ENCODE peak calls at places on chromosomes 11 and 22, in four cellular contexts. I, O, R and N are unnamed samples.

GRCh38 chr22:23178512-23179254 is 1.6 kb upstream of the BCR start:
- DNase-seq in I (peak), O (peak), R (peak), N (peak)

GRCh38 chr11:86519064-86519911 is 144.6 kb downstream of the CCDC81 start:
- DNase-seq in I (no peak), R (peak), O (peak), N (no peak)

GRCh38 chr22:28373841-28374240 is 305.8 kb downstream of the TTC28 start:
- DNase-seq in R (no peak), O (no peak), I (no peak), N (no peak)

GRCh38 chr11:66840317-66841091 is 2.7 kb upstream of the RCE1 start:
- DNase-seq in R (no peak), I (no peak), O (no peak), N (no peak)

GRCh38 chr22:23128269-23129108 is 13.3 kb downstream of the RSPH14 start:
- DNase-seq in O (peak), I (peak), R (peak), N (peak)

GRCh38 chr11:107018902-107019493 is 722 bp upstream of the GUCY1A2 start:
- DNase-seq in I (peak), O (peak), R (peak), N (peak)

GRCh38 chr11:8258289-8258688 is 5.4 kb downstream of the LMO1 start:
- DNase-seq in O (no peak), R (no peak), I (peak), N (no peak)

GRCh38 chr22:26903030-26903856 is 245.9 kb downstream of the MIAT start:
- DNase-seq in R (no peak), I (no peak), O (no peak), N (no peak)

GRCh38 chr11:87224486-87224885 is 186.8 kb downstream of the TMEM135 start:
- DNase-seq in O (no peak), R (no peak), I (no peak), N (no peak)

GRCh38 chr11:114307524-114308203 is 11.5 kb downstream of the NNMT start:
- DNase-seq in I (peak), R (no peak), O (no peak), N (peak)

GRCh38 chr11:59173964-59174663 is 2.2 kb downstream of the DTX4 start:
- DNase-seq in I (no peak), O (peak), R (no peak), N (no peak)

GRCh38 chr11:127345819-127346459 is 345.4 kb upstream of the KIRREL3 start:
- DNase-seq in I (no peak), R (peak), O (no peak), N (peak)

GRCh38 chr22:47294222-47294532 is 531.7 kb downstream of the TBC1D22A start:
- DNase-seq in R (peak), I (no peak), O (no peak), N (no peak)

GRCh38 chr11:85821636-85822035 is 10.7 kb upstream of the SYTL2 start:
- DNase-seq in I (no peak), R (peak), O (no peak), N (no peak)

GRCh38 chr22:45865561-45866397 is 111.2 kb downstream of the WNT7B start:
- DNase-seq in O (no peak), I (no peak), R (no peak), N (no peak)

GRCh38 chr11:92867913-92868619 is 101.4 kb upstream of the MTNR1B start:
- DNase-seq in I (no peak), R (no peak), O (no peak), N (no peak)

GRCh38 chr11:106092446-106092845 is 15.0 kb downstream of the AASDHPPT start:
- DNase-seq in O (no peak), I (no peak), R (no peak), N (no peak)

GRCh38 chr11:1508986-1509385 is 22.4 kb upstream of the MOB2 start:
- DNase-seq in I (no peak), O (no peak), R (no peak), N (peak)
- H3K27ac ChIP-seq in I (no peak), O (no peak), R (no peak), N (no peak)

DNA sequence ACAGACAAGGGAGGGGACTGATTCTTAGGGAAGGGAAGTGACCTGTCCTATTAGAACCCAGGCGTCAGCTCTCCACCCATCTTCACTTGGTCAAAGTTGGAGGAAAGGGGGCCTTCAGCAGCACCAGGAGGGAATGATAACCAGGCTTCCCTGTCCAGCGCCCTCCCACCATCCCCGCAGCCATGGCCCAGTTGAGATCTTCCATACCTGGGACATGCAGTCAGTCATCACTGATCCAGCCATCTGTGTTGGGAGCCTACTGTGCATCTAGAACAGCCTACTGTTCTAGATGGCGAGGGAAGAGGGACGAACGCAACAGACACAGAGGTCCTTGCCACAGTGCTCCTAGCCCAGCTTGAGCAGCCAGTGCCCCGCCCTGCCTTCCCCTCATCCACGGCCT is 40.6 kb downstream of the PDGFB start:
- DNase-seq in O (no peak), R (no peak), I (no peak), N (no peak)
- TF ChIP-seq CTCF in O (no peak), R (no peak), I (no peak), N (no peak)

DNA sequence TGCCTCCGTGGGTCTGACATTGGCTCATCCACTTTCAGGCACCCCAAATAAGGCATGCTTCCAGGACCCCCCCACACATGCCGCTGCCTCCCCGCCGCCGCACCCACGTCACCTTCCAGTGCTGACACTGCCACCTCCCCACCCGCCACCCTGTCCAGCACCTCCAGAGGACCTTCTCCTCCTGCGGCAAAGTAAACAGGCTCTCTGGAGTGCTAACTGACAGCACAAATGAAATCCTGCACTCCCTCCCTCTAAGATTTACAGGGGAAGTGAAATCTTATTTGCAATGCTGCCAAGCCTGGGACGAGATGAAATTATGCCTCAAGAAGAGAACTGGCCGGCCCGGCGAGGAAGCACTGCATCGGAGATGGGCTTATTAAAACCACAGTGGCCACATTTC is 35.3 kb downstream of the MACROD1 start:
- DNase-seq in I (no peak), R (no peak), O (no peak), N (no peak)
- H3K27ac ChIP-seq in I (no peak), R (no peak), O (no peak), N (no peak)

GRCh38 chr11:83521647-83522596 is 235.8 kb upstream of the CCDC90B start:
- DNase-seq in O (no peak), I (no peak), R (peak), N (no peak)
- TF ChIP-seq CTCF in O (no peak), I (no peak), R (no peak), N (peak)

DNA sequence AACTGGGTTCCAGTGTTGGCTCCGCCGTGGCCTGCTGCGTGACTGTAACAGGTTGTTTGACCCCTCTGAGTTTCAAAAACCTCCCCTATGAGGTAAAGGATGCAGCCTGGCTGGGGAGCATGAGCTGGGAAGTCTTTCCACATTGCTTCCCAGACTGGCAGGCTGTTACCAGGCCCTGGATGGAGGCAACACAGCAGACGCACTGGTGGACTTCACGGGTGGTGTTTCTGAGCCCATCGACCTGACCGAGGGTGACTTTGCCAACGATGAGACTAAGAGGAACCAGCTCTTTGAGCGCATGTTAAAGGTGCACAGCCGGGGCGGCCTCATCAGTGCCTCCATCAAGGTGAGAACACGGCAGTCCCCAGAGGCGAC is 11.4 kb downstream of the OMP start:
- DNase-seq in I (no peak), R (no peak), O (no peak), N (no peak)
- H3K27ac ChIP-seq in I (no peak), R (no peak), O (no peak), N (no peak)

DNA sequence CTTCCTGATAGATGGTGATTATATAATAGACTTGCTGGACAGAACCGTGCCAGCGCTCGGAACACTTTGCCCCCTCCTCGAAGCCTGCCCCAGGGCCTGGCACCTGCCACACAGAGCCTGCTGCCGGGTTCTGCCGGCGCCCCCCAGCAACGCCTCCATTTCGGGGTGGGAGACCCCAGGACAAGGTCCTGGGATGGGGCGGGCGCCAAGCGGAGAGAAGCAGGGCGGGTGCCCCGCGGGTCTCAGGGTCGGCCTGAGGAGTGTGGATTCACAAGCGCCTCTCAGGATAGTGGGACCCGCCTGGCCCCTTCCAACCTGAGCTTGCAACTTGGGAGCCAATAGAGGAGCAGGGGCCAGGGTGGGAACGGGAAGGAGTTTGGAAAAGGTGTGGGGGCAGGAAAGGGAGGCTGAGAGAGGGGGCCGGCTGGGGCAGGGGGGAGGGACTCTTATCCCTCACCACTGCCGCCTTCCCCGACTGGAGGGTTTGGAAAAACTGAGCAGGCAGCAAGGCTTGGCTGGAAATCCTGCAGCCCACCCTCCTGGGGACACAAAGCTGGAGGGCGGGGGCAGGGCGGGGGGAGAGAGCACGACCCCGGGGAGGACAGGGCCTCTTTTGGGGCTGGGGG is 3.3 kb upstream of the BCL9L start:
- DNase-seq in I (peak), R (peak), O (peak), N (peak)
- TF ChIP-seq CTCF in I (no peak), R (no peak), O (no peak), N (peak)

DNA sequence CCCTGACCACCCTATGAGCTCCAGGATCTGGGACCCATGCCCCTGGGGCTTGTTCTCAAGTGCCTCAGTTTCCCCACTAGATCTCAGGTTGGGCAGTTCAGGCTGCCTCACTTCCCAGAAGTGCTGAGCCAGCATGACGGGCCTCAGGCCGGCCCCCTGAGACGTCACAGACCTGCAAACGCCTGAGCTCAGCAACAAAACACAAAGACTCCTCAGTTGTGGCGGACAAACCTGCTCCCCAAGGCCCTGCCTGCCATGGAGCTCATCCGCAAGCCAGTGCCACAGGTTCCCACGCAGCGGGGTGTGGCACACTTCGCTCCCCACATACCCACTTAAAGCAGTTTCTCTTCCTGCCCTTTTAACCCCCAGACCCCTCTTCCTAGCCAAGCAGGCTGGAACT is 45.2 kb downstream of the NECTIN1 start:
- DNase-seq in O (no peak), R (no peak), I (no peak), N (no peak)
- H3K27ac ChIP-seq in O (no peak), R (peak), I (no peak), N (no peak)

GRCh38 chr22:30555282-30556210 is 9.0 kb upstream of the SEC14L6 start:
- DNase-seq in O (no peak), R (no peak), I (no peak), N (no peak)
- TF ChIP-seq CTCF in O (no peak), R (no peak), I (no peak), N (no peak)

GRCh38 chr11:82732348-82732733 is 1.3 kb downstream of the FAM181B start:
- DNase-seq in R (no peak), I (no peak), O (no peak), N (no peak)

GRCh38 chr11:82731691-82732277 is 1.9 kb downstream of the FAM181B start:
- DNase-seq in R (no peak), O (no peak), I (no peak), N (no peak)

GRCh38 chr11:82734120-82734479 is 436 bp upstream of the FAM181B start:
- DNase-seq in O (no peak), R (no peak), I (no peak), N (no peak)

GRCh38 chr11:82733444-82734119 is at the start of gene FAM181B:
- DNase-seq in I (peak), R (peak), O (peak), N (peak)

DNA sequence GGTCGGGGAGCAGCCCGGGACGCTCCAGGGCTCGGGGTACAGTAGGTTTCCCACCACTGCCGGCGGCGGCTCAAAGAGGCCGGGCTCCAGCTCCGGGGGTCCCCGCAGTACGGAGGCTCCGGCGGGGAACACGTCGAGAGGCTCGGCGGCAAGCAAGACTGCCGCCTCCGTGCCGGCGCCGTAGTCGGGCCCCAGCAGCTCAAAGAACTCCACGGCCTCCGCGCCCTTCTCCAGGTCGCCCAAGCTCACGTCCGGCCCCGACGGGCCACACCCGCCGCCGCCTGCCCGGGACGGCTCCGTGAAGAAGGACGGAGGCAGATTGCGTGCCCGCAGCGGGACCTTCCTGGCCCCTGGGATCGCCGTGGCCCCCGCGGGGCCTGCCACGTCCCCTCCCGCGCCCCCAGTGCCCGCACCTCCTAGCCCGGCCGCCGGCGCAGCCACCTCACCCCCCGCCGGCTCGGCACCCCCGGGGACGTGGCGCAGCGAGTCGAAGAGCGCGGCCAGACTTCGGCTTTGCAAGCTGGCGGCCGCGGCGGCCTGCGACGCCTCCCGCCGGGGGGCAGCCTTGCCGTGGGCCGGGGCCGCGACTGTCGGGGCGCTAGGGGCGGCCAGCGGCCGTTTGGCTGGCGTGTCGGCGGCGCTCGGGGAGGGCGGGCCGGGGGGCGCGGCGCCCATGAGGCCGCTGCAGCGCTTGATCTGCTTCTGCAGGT is 775 bp downstream of the FAM181B start:
- DNase-seq in O (peak), I (no peak), R (no peak), N (no peak)
- H3K27ac ChIP-seq in O (peak), I (no peak), R (peak), N (peak)